ENCODE peak calls at places on chromosomes 6 and 20, in nine cellular contexts. T, O, N, M, B, F, L, D and X are unnamed samples.

GRCh38 chr20:53019464-53019863 is 47.3 kb downstream of the TSHZ2 start:
- DNase-seq in T (no peak), O (no peak), N (no peak), M (no peak), B (no peak), F (no peak), L (no peak), D (no peak), X (no peak)

GRCh38 chr6:65557224-65557623 is 149.8 kb downstream of the EYS start:
- DNase-seq in T (no peak), O (no peak), N (no peak), M (no peak), B (no peak), F (no peak), L (no peak), D (no peak), X (no peak)

GRCh38 chr20:36467076-36467999 is 74.0 kb upstream of the MYL9 start:
- DNase-seq in T (peak; percentile 70), O (peak; percentile 95), N (peak; percentile 62), M (no peak), B (no peak), F (peak; percentile 78), L (peak; percentile 65), D (no peak), X (peak; percentile 60)

GRCh38 chr6:113122060-113122459 is 735.1 kb upstream of the MARCKS start:
- DNase-seq in T (peak; percentile 35), O (peak; percentile 83), N (peak; percentile 93), M (no peak), B (peak; percentile 46), F (no peak), L (no peak), D (peak; percentile 83), X (no peak)

GRCh38 chr6:86192123-86192522 is 549.4 kb upstream of the SYNCRIP start:
- DNase-seq in T (no peak), O (peak; percentile 54), N (peak; percentile 2), M (peak; percentile 13), B (no peak), F (no peak), L (no peak), D (no peak), X (peak; percentile 58)

GRCh38 chr6:46914279-46914810 is 7.4 kb downstream of the ADGRF5 start:
- DNase-seq in T (no peak), O (no peak), N (no peak), M (no peak), B (no peak), F (no peak), L (no peak), D (no peak), X (no peak)

GRCh38 chr6:158608221-158608620 is 36.3 kb downstream of the DYNLT1 start:
- DNase-seq in T (no peak), O (no peak), N (no peak), M (no peak), B (no peak), F (no peak), L (no peak), D (no peak), X (no peak)

GRCh38 chr20:57793421-57793820 is 83.6 kb upstream of the PMEPA1 start:
- DNase-seq in T (no peak), O (peak; percentile 12), N (no peak), M (no peak), B (no peak), F (no peak), L (no peak), D (no peak), X (no peak)

GRCh38 chr20:60510356-60510755 is 552.1 kb downstream of the CDH26 start:
- DNase-seq in T (no peak), O (peak; percentile 62), N (no peak), M (no peak), B (no peak), F (no peak), L (no peak), D (no peak), X (no peak)

GRCh38 chr6:102051720-102052119 is 658.2 kb downstream of the GRIK2 start:
- DNase-seq in T (no peak), O (no peak), N (no peak), M (no peak), B (no peak), F (no peak), L (no peak), D (no peak), X (no peak)

GRCh38 chr20:19628570-19629134 is 129.4 kb upstream of the RIN2 start:
- DNase-seq in T (peak; percentile 71), O (peak; percentile 86), N (peak; percentile 58), M (peak; percentile 68), B (peak; percentile 56), F (no peak), L (no peak), D (peak; percentile 44), X (peak; percentile 57)

GRCh38 chr6:112503210-112503609 is 156.1 kb downstream of the RFPL4B start:
- DNase-seq in T (no peak), O (peak; percentile 95), N (no peak), M (no peak), B (no peak), F (no peak), L (no peak), D (no peak), X (no peak)

GRCh38 chr6:70860044-70860443 is 96.8 kb downstream of the B3GAT2 start:
- DNase-seq in T (no peak), O (no peak), N (peak; percentile 16), M (no peak), B (no peak), F (no peak), L (no peak), D (no peak), X (no peak)

GRCh38 chr6:25298508-25298834 is 19.3 kb downstream of the CARMIL1 start:
- DNase-seq in T (no peak), O (no peak), N (no peak), M (no peak), B (no peak), F (no peak), L (no peak), D (no peak), X (no peak)
- H3K4me3 ChIP-seq in T (no peak overlapping the region), O (no peak overlapping the region), N (no peak overlapping the region), M (no peak overlapping the region), B (no peak overlapping the region), F (no peak overlapping the region), L (no peak overlapping the region), D (no peak overlapping the region), X (no peak overlapping the region)

DNA sequence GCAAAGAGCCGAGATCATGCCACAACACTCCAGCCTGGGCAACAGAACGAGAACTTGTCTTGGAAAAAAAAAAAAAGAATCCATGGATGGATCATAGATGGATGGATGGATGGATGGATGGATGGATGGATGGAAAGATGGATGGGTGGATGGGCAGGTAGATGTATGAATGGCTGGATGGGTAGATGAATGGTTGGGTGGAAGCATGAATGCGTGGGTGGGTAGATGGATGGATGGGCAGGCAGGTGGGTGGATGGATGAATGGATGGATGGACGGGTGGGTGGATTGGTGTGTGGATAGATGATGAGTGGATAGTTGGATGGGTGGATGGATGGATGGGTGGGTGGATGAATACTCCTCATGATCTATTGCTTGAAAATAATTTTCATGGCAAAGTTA is 1.4 kb downstream of the JPH2 start:
- DNase-seq in T (no peak), O (no peak), N (no peak), M (no peak), B (no peak), F (no peak), L (no peak), D (no peak), X (no peak)
- H3K4me3 ChIP-seq in T (no peak overlapping the region), O (no peak overlapping the region), N (peak overlapping the region; percentile 70), M (no peak overlapping the region), B (no peak overlapping the region), F (no peak overlapping the region), L (peak overlapping the region; percentile 72), D (no peak overlapping the region), X (no peak overlapping the region)

DNA sequence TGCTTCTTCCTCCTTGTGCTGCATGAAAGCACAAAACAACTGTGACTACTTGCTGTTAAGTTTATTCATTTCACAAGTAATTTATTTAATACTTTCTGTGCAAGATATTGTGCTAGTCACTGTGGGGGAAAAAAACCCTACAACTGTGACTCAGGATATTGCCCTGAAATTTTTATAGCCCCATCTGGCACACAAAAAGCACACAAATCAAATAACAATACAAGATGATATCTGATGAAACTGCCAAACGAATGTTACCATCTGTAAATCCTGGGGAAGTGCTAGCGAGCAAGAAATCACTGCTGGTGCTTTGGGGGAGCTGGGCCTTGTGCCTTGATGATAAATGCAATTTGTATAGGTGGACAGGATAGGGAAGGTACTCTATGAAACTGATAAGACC is 115.5 kb downstream of the RTN4IP1 start:
- DNase-seq in T (no peak), O (no peak), N (peak; percentile 62), M (no peak), B (no peak), F (no peak), L (no peak), D (no peak), X (peak; percentile 55)
- H3K4me3 ChIP-seq in T (no peak overlapping the region), O (no peak overlapping the region), N (peak overlapping the region; percentile 78), M (peak overlapping the region; percentile 69), B (no peak overlapping the region), F (peak overlapping the region; percentile 84), L (peak overlapping the region; percentile 70), D (peak overlapping the region; percentile 69), X (peak overlapping the region; percentile 62)

GRCh38 chr6:45419574-45420082 is 41.9 kb upstream of the SUPT3H start:
- DNase-seq in T (peak; percentile 62), O (peak; percentile 61), N (peak; percentile 50), M (peak; percentile 53), B (peak; percentile 9), F (peak; percentile 76), L (peak; percentile 47), D (no peak), X (no peak)

GRCh38 chr6:45422541-45423110 is 44.9 kb upstream of the SUPT3H start:
- DNase-seq in T (peak; percentile 32), O (peak; percentile 62), N (peak; percentile 62), M (peak; percentile 20), B (no peak), F (peak; percentile 81), L (peak; percentile 35), D (no peak), X (no peak)

GRCh38 chr6:45420909-45421699 is 43.4 kb upstream of the SUPT3H start:
- DNase-seq in T (no peak), O (no peak), N (peak; percentile 33), M (no peak), B (peak; percentile 13), F (no peak), L (no peak), D (no peak), X (no peak)

GRCh38 chr6:45421700-45422540 is 44.2 kb upstream of the SUPT3H start:
- DNase-seq in T (peak; percentile 59), O (peak; percentile 84), N (peak; percentile 76), M (peak; percentile 31), B (peak; percentile 11), F (peak; percentile 76), L (peak; percentile 57), D (no peak), X (no peak)

DNA sequence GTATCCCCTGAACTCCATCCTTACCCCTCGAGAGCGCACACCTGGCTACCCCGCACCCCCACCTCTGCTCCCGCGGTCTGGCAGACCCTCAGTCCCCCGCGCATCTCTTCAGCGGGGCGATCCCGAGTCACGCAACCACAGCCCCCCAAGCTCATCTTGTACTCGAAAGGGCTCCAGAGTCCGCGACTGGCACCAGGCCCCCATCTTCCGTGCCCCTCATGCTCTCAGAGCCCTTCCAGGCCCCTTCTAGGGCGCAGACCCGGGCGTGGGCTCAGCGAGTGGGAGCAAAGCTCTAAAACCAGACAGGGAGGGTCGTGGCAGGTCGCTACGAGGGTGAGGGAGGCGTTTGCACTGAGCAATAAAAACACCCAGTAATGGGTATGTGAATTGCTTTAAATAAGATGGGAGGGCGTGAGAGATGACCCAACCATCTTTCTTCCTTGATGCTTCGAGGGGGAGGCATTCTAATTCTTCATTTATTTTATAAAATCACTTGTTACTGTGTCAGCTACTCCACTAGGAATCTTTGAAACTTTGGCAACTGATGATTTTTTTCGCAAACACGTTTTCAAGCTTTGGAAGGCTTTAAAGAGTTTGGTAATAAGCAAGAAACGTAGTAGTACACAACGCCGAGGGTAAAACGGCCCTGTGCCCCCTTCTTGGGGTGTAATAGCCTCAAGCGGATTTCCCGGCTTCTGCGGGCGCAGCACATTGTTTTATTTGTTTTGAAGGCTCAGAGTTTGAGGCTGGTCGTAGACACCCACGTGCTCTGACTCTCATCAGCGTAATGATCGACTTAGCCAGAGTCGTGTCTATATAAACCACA is 42.6 kb upstream of the SUPT3H start:
- DNase-seq in T (no peak), O (peak; percentile 68), N (peak; percentile 60), M (no peak), B (no peak), F (peak; percentile 65), L (no peak), D (no peak), X (no peak)
- H3K4me3 ChIP-seq in T (no peak overlapping the region), O (peak overlapping the region; percentile 97), N (peak overlapping the region; percentile 90), M (peak overlapping the region; percentile 66), B (peak overlapping the region; percentile 33), F (peak overlapping the region; percentile 64), L (peak overlapping the region; percentile 64), D (peak overlapping the region; percentile 93), X (peak overlapping the region; percentile 28)